ENCODE peak calls at places on chromosome 13, in four cellular contexts. W is stimulated activated CD4-positive, alpha-beta T cell treated with anti-CD3 and anti-CD28 coated beads, Interleukin-4, amount 100 ng/mL, for 4 hours; E is HEK293T; I is LNCaP clone FGC. B is an unnamed sample.

GRCh38 chr13:79237981-79238380 is 168.1 kb downstream of the RBM26 start:
- DNase-seq in W (no peak), E (no peak), I (peak), B (no peak)

GRCh38 chr13:76600086-76600485 is 286.1 kb downstream of the KCTD12 start:
- DNase-seq in W (no peak), E (no peak), I (no peak), B (no peak)

GRCh38 chr13:26255717-26256277 is 1.9 kb downstream of the CDK8 start:
- DNase-seq in W (no peak), E (no peak), I (no peak), B (no peak)

GRCh38 chr13:45847554-45848224 is 3.9 kb downstream of the SIAH3 start:
- DNase-seq in W (peak), E (no peak), I (no peak), B (peak)

GRCh38 chr13:96200810-96201209 is 110.9 kb downstream of the HS6ST3 start:
- DNase-seq in W (no peak), E (no peak), I (no peak), B (no peak)

GRCh38 chr13:38346764-38347163 is 2.9 kb upstream of the UFM1 start:
- DNase-seq in W (no peak), E (no peak), I (no peak), B (no peak)

GRCh38 chr13:50334944-50335343 is 319.7 kb downstream of the KCNRG start:
- DNase-seq in W (no peak), E (no peak), I (no peak), B (no peak)

GRCh38 chr13:23796546-23796945 is 92.7 kb downstream of the MIPEP start:
- DNase-seq in W (no peak), E (no peak), I (peak), B (no peak)

GRCh38 chr13:25375727-25376358 is 4.1 kb downstream of the ATP8A2 start:
- DNase-seq in W (no peak), E (peak), I (peak), B (peak)

GRCh38 chr13:64371045-64371444 is 2859.1 kb downstream of the PCDH9 start:
- DNase-seq in W (no peak), E (no peak), I (no peak), B (no peak)

GRCh38 chr13:100542546-100543156 is 45.9 kb downstream of the GGACT start:
- DNase-seq in W (no peak), E (peak), I (no peak), B (no peak)

GRCh38 chr13:97327521-97328221 is 105.5 kb downstream of the MBNL2 start:
- DNase-seq in W (no peak), E (no peak), I (no peak), B (no peak)

GRCh38 chr13:35500071-35500595 is 23.6 kb upstream of the MAB21L1 start:
- DNase-seq in W (no peak), E (no peak), I (no peak), B (no peak)

GRCh38 chr13:78595458-78595818 is 7.9 kb downstream of the POU4F1 start:
- DNase-seq in W (no peak), E (no peak), I (no peak), B (no peak)

GRCh38 chr13:86882835-86883234 is 788.3 kb upstream of the SLITRK5 start:
- DNase-seq in W (no peak), E (no peak), I (no peak), B (no peak)

GRCh38 chr13:109146912-109147624 is 517.7 kb downstream of the MYO16 start:
- DNase-seq in W (no peak), E (no peak), I (no peak), B (no peak)

GRCh38 chr13:27405521-27406134 is 18.8 kb upstream of the GTF3A start:
- DNase-seq in W (no peak), E (no peak), I (no peak), B (no peak)

GRCh38 chr13:73235385-73235784 is 176.6 kb downstream of the KLF5 start:
- DNase-seq in W (no peak), E (no peak), I (no peak), B (no peak)

GRCh38 chr13:35882722-35883497 is 248.3 kb downstream of the DCLK1 start:
- DNase-seq in W (no peak), E (no peak), I (no peak), B (no peak)

GRCh38 chr13:77583551-77583950 is 48.0 kb downstream of the SCEL start:
- DNase-seq in W (no peak), E (no peak), I (no peak), B (no peak)

GRCh38 chr13:93496985-93497673 is 270.5 kb downstream of the GPC6 start:
- DNase-seq in W (no peak), E (peak), I (no peak), B (no peak)

GRCh38 chr13:98962901-98963594 is 14.8 kb downstream of the DOCK9 start:
- DNase-seq in W (no peak), E (no peak), I (no peak), B (no peak)

GRCh38 chr13:38630780-38631179 is 56.1 kb upstream of the FREM2 start:
- DNase-seq in W (no peak), E (no peak), I (no peak), B (no peak)

GRCh38 chr13:29901714-29902631 is 51.6 kb upstream of the UBL3 start:
- DNase-seq in W (peak), E (no peak), I (no peak), B (peak)

GRCh38 chr13:44165172-44165894 is 208.3 kb upstream of the SERP2 start:
- DNase-seq in W (no peak), E (no peak), I (no peak), B (no peak)

B was measured in mucosa of gallbladder.